ENCODE peak calls at places on chromosomes 16 and 17, in six cellular contexts. Y is heart left ventricle, T is PC-3, N is gastrocnemius medialis, R is Panc1, E is pancreas. U is an unnamed sample.
A peak's percentile ranks its signal among the peaks of the same experiment; 100 is the strongest.

GRCh38 chr16:68740628-68741346 is 3.7 kb downstream of the CDH1 start:
- ATAC-seq in Y (no peak), T (no peak), N (no peak), R (no peak), E (no peak), U (no peak)

GRCh38 chr17:40622509-40622928 is 25.1 kb downstream of the SMARCE1 start:
- ATAC-seq in Y (no peak), T (no peak), N (no peak), R (no peak), E (no peak), U (no peak)

GRCh38 chr17:17669081-17669850 is 12.0 kb upstream of the RAI1 start:
- ATAC-seq in Y (no peak), T (no peak), N (no peak), R (no peak), E (no peak), U (no peak)

GRCh38 chr17:4485676-4486646 is 12.7 kb upstream of the SPNS2 start:
- ATAC-seq in Y (no peak), T (no peak), N (no peak), R (no peak), E (no peak), U (no peak)

GRCh38 chr17:19237389-19238166 is 412 bp downstream of the EPN2 start:
- ATAC-seq in Y (no peak), T (peak; percentile 61), N (peak; percentile 52), R (peak; percentile 85), E (peak; percentile 40), U (peak; percentile 5)

GRCh38 chr16:80544326-80544725 is 3.5 kb downstream of the DYNLRB2 start:
- ATAC-seq in Y (no peak), T (peak; percentile 38), N (no peak), R (no peak), E (no peak), U (no peak)

GRCh38 chr16:89407925-89408300 is 82.4 kb downstream of the ANKRD11 start:
- ATAC-seq in Y (no peak), T (no peak), N (peak; percentile 23), R (peak; percentile 29), E (no peak), U (peak; percentile 67)

GRCh38 chr17:2438823-2439222 is 38.0 kb upstream of the MNT start:
- ATAC-seq in Y (no peak), T (no peak), N (no peak), R (no peak), E (no peak), U (no peak)

GRCh38 chr16:29030086-29030840 is 45.4 kb downstream of the LAT start:
- ATAC-seq in Y (no peak), T (no peak), N (no peak), R (no peak), E (no peak), U (no peak)

GRCh38 chr17:68649324-68649723 is 48.2 kb upstream of the FAM20A start:
- ATAC-seq in Y (no peak), T (no peak), N (no peak), R (no peak), E (no peak), U (no peak)

GRCh38 chr17:32264823-32265191 is 825 bp upstream of the RHBDL3 start:
- ATAC-seq in Y (no peak), T (no peak), N (no peak), R (no peak), E (no peak), U (no peak)
- H3K4me3 ChIP-seq in Y (peak overlapping the region; percentile 81), T (no peak overlapping the region), N (peak overlapping the region; percentile 58), R (no peak overlapping the region), E (no peak overlapping the region), U (peak overlapping the region; percentile 80)

GRCh38 chr17:81821603-81822311 is 11.3 kb downstream of the MCRIP1 start:
- ATAC-seq in Y (peak; percentile 90), T (peak; percentile 85), N (peak; percentile 92), R (peak; percentile 85), E (peak; percentile 95), U (peak; percentile 91)
- TF ChIP-seq CTCF in Y (peak; percentile 79), T (peak; percentile 70), N (peak; percentile 88), R (peak; percentile 83), E (peak; percentile 81), U (peak; percentile 64)

GRCh38 chr17:58232707-58233156 is 5.7 kb upstream of the LPO start:
- ATAC-seq in Y (no peak), T (no peak), N (no peak), R (no peak), E (peak; percentile 82), U (no peak)
- H3K4me3 ChIP-seq in Y (no peak overlapping the region), T (no peak overlapping the region), N (no peak overlapping the region), R (no peak overlapping the region), E (no peak overlapping the region), U (no peak overlapping the region)

GRCh38 chr17:41625602-41626001 is 1.2 kb upstream of the KRT17 start:
- ATAC-seq in Y (no peak), T (no peak), N (no peak), R (peak; percentile 44), E (peak; percentile 13), U (no peak)

GRCh38 chr17:41629316-41629715 is 4.9 kb upstream of the KRT17 start:
- ATAC-seq in Y (no peak), T (no peak), N (no peak), R (no peak), E (no peak), U (no peak)

GRCh38 chr17:41624208-41625101 is at the start of gene KRT17:
- ATAC-seq in Y (no peak), T (no peak), N (no peak), R (no peak), E (peak; percentile 36), U (no peak)

GRCh38 chr17:41629826-41630670 is 5.7 kb upstream of the KRT17 start:
- ATAC-seq in Y (no peak), T (no peak), N (no peak), R (no peak), E (no peak), U (no peak)

GRCh38 chr17:41627316-41628072 is 3.1 kb upstream of the KRT17 start:
- ATAC-seq in Y (no peak), T (no peak), N (no peak), R (no peak), E (no peak), U (no peak)
- TF ChIP-seq CTCF in Y (no peak), T (no peak), N (no peak), R (no peak), E (no peak), U (no peak)

GRCh38 chr17:35752945-35753764 is at the start of gene GAS2L2:
- ATAC-seq in Y (peak; percentile 33), T (no peak), N (no peak), R (peak; percentile 8), E (peak; percentile 40), U (no peak)
- H3K4me3 ChIP-seq in Y (no peak within 1 kb of the TSS), T (no peak within 1 kb of the TSS), N (no peak within 1 kb of the TSS), R (no peak within 1 kb of the TSS), E (no peak within 1 kb of the TSS), U (no peak within 1 kb of the TSS)

GRCh38 chr16:56729736-56730662 is at the start of gene NUP93:
- ATAC-seq in Y (peak; percentile 95), T (peak; percentile 95), N (peak; percentile 98), R (peak; percentile 98), E (peak; percentile 97), U (peak; percentile 97)
- TF ChIP-seq CTCF in Y (no peak), T (peak; percentile 28), N (no peak), R (no peak), E (no peak), U (no peak)

DNA sequence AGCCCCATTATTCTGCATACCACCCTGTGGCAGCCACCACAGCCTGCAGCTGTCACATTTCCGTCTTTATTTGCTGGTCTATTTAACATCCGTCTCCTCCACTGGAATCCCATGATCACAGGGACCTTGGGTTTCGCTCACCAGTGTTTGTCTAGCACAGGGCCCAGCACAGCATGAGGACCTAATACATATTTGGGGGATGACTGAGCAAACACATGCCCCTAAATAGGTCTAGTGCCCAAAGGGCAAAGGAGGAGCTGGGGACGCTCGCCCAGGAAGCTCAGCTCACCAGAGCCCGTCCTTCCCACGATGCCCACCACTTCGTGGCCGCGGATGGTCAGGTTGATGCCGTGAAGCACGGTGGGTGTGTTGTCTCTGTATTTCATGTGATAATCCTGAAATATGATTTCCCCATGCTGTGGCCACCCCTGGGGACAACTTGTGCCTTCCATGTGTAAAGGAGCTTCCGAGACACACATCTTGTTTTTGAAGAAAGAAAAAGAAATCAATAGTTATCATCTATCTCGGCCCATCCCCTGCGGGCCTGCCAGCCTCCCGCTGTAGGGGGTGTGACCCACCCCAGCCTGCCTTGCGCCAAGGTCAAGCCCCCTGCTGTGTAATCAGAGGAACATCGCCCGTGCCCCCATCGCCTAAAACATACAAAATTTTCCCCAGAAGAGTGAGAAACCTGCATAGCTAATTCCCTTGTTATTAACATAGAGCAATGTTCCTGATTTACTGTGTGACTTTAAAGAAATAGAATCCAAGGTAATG is 21.0 kb upstream of the ABCC12 start:
- ATAC-seq in Y (no peak), T (no peak), N (no peak), R (no peak), E (no peak), U (no peak)
- H3K4me3 ChIP-seq in Y (no peak overlapping the region), T (no peak overlapping the region), N (no peak overlapping the region), R (no peak overlapping the region), E (no peak overlapping the region), U (no peak overlapping the region)

GRCh38 chr16:58638148-58639036 is 8.8 kb upstream of the CNOT1 start:
- ATAC-seq in Y (peak; percentile 67), T (peak; percentile 97), N (peak; percentile 44), R (peak; percentile 84), E (peak; percentile 88), U (peak; percentile 41)
- TF ChIP-seq CTCF in Y (peak; percentile 47), T (peak; percentile 53), N (no peak), R (no peak), E (no peak), U (no peak)

DNA sequence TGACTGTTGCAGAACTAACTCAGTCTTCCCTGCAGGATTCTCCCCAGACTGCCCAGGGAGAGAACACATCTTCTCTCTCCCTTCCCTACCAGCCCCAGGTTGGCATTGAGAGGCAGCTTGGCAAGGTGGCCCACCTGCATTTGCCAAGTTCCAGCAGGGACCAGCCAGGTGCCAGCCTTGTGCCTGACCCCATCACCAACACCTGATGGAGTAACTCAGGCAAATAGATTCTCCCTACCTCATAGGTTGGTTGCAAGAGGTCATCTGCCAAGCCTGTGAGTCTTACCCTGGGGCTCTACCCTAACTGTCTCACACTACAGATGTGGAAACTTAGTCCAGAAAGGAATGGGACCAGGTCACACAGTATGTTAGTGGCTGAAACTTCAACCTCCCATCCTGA is 20.4 kb downstream of the BEAN1 start:
- ATAC-seq in Y (no peak), T (no peak), N (no peak), R (no peak), E (no peak), U (no peak)
- H3K4me3 ChIP-seq in Y (no peak overlapping the region), T (no peak overlapping the region), N (no peak overlapping the region), R (no peak overlapping the region), E (no peak overlapping the region), U (no peak overlapping the region)

U was measured in gastroesophageal sphincter.